ENCODE peak calls at places on chromosomes 3 and 15, in seven cellular contexts. O is psoas muscle, B is cardiac fibroblast, U is uterus, C is AG09309, A is esophagus muscularis mucosa, V is transverse colon. L is an unnamed sample.

GRCh38 chr3:4270726-4271125 is 32.4 kb upstream of the SETMAR start:
- DNase-seq in O (no peak), B (no peak), U (no peak), C (no peak), A (no peak), V (no peak), L (no peak)

GRCh38 chr3:149813367-149814281 is 609 bp downstream of the RNF13 start:
- DNase-seq in O (no peak), B (peak; percentile 38), U (no peak), C (no peak), A (no peak), V (peak; percentile 19), L (no peak)

GRCh38 chr15:44033894-44034293 is 161.2 kb downstream of the FRMD5 start:
- DNase-seq in O (no peak), B (peak; percentile 69), U (no peak), C (no peak), A (no peak), V (no peak), L (peak; percentile 94)

GRCh38 chr3:124767259-124767658 is 37.0 kb downstream of the UMPS start:
- DNase-seq in O (no peak), B (no peak), U (no peak), C (no peak), A (no peak), V (no peak), L (no peak)

GRCh38 chr15:74541494-74542191 is 623 bp downstream of the ARID3B start:
- DNase-seq in O (peak; percentile 30), B (peak; percentile 16), U (peak; percentile 25), C (no peak), A (no peak), V (peak; percentile 47), L (no peak)

GRCh38 chr3:197394464-197395321 is 96.3 kb upstream of the DLG1 start:
- DNase-seq in O (peak; percentile 45), B (peak; percentile 97), U (peak; percentile 61), C (peak; percentile 100), A (no peak), V (no peak), L (peak; percentile 99)

GRCh38 chr3:99425930-99426329 is 212.5 kb upstream of the COL8A1 start:
- DNase-seq in O (no peak), B (no peak), U (no peak), C (no peak), A (no peak), V (no peak), L (no peak)

GRCh38 chr3:14716593-14716992 is 41.7 kb downstream of the C3orf20 start:
- DNase-seq in O (no peak), B (no peak), U (no peak), C (no peak), A (no peak), V (no peak), L (no peak)

GRCh38 chr3:192481638-192482037 is 245.7 kb downstream of the FGF12 start:
- DNase-seq in O (no peak), B (peak; percentile 84), U (no peak), C (peak; percentile 23), A (no peak), V (no peak), L (peak; percentile 73)

GRCh38 chr3:187368251-187368733 is at the start of gene RTP4:
- DNase-seq in O (no peak), B (peak; percentile 56), U (peak; percentile 20), C (peak; percentile 18), A (no peak), V (no peak), L (no peak)

DNA sequence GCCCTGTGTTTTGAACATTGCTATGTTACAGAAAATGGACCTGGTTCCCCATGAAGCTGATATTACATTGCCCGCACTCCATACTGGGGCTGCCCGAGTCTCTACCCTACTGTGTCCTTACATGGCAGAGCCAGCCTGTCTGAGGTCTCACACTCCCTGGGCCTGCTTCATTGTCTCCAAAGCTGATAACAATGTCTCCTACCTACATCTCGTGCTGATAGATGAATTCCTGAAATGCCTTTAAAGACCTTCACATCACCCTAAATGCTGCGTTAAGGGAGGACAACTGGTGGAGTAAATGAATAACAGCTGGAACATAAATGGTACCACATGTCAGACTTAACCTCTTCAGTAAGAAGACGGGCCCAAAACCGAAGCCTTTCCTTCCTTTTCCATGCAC is 62.9 kb upstream of the PTX3 start:
- DNase-seq in O (no peak), B (peak; percentile 51), U (no peak), C (peak; percentile 71), A (no peak), V (no peak), L (no peak)
- H3K4me3 ChIP-seq in O (no peak overlapping the region), B (no peak overlapping the region), U (no peak overlapping the region), C (no peak overlapping the region), A (no peak overlapping the region), V (no peak overlapping the region), L (no peak overlapping the region)

GRCh38 chr15:101664303-101664913 is 12.2 kb upstream of the TM2D3 start:
- DNase-seq in O (no peak), B (no peak), U (no peak), C (no peak), A (no peak), V (no peak), L (no peak)
- TF ChIP-seq CTCF in O (no peak), B (peak; percentile 38), U (no peak), C (peak; percentile 36), A (peak; percentile 2), V (no peak), L (peak; percentile 43)

GRCh38 chr3:191257286-191257685 is 58.2 kb downstream of the OSTN start:
- DNase-seq in O (no peak), B (no peak), U (no peak), C (no peak), A (no peak), V (no peak), L (no peak)
- H3K4me3 ChIP-seq in O (no peak overlapping the region), B (no peak overlapping the region), U (no peak overlapping the region), C (no peak overlapping the region), A (no peak overlapping the region), V (no peak overlapping the region), L (no peak overlapping the region)

DNA sequence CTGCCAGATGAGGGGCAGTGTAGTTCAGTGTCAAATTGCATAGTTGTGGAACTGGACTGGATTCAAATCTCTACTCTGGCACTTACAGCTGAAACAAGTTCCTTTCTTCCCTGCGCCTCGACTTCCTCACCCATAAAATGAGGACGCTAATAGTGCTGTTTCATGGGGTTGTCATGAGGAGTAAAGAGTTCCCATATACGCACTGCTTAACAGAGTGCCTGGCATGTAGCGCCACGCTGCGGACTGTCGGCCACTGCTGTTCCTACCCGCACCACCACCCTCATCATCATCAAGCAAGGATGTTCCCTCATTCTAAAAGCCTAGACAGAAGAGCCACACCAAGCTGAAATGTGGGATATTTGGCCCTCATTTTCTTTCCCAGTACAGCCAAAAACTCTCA is 91.9 kb downstream of the CHDH start:
- DNase-seq in O (no peak), B (no peak), U (no peak), C (no peak), A (no peak), V (no peak), L (no peak)
- TF ChIP-seq CTCF in O (no peak), B (no peak), U (no peak), C (no peak), A (no peak), V (no peak), L (no peak)

DNA sequence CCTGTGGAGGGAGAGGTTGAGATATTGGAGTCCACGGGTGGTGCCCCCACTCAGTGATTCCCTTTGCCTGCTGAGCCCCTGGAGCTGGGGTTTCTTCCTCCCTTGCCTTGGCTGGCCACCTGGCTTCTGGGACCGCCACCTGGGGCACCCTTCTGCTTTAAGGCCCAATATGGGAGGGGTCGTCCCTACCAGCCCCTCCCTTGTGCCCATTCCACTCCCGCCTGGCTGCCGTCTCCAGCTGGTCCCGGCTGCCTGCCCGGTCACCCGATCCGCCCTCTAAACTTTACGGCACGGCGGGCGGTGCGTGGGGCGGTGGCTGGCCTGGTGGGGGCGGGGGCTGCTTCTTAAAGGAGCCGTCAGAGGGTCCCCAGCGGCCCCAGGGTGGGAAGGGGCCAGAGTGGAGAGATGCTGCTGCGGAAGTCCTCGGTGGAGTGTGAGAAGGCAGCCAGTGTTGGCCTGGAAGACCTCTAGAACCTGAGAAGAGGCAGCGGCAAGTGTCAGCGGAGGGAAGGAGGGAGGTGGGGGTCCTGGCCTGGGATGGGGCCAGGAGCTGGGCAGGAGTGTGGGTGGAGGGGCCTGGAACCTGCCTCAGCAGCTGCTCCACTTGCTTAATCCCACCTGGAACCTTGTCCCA is 1.6 kb upstream of the SEMA3B start:
- DNase-seq in O (peak; percentile 72), B (peak; percentile 54), U (peak; percentile 71), C (no peak), A (no peak), V (peak; percentile 79), L (no peak)
- H3K4me3 ChIP-seq in O (peak overlapping the region; percentile 72), B (peak overlapping the region; percentile 45), U (peak overlapping the region; percentile 44), C (peak overlapping the region; percentile 53), A (peak overlapping the region; percentile 74), V (peak overlapping the region; percentile 34), L (peak overlapping the region; percentile 51)

L was measured in retinal pigment epithelial cell.